ENCODE peak calls at places on chromosomes 2 and 18, in seven cellular contexts. One of them, this sample, is unnamed.

GRCh38 chr2:69012310-69013122 is 463 bp upstream of the ANTXR1 start:
- DNase-seq in suprapubic skin: peak
- DNase-seq in colonic mucosa: peak
- DNase-seq in HFF-Myc: peak
- DNase-seq in AG10803: no peak
- DNase-seq in heart right ventricle: peak
- DNase-seq in cardiac fibroblast: peak
- DNase-seq in this sample: peak

GRCh38 chr18:62033207-62033606 is 140.4 kb upstream of the RNF152 start:
- DNase-seq in suprapubic skin: no peak
- DNase-seq in colonic mucosa: no peak
- DNase-seq in HFF-Myc: no peak
- DNase-seq in AG10803: no peak
- DNase-seq in heart right ventricle: no peak
- DNase-seq in cardiac fibroblast: no peak
- DNase-seq in this sample: no peak

GRCh38 chr2:158815650-158816049 is 20.5 kb downstream of the DAPL1 start:
- DNase-seq in suprapubic skin: no peak
- DNase-seq in colonic mucosa: no peak
- DNase-seq in HFF-Myc: no peak
- DNase-seq in AG10803: no peak
- DNase-seq in heart right ventricle: no peak
- DNase-seq in cardiac fibroblast: no peak
- DNase-seq in this sample: no peak

GRCh38 chr2:169476459-169476858 is 2.8 kb upstream of the BBS5 start:
- DNase-seq in suprapubic skin: no peak
- DNase-seq in colonic mucosa: no peak
- DNase-seq in HFF-Myc: no peak
- DNase-seq in AG10803: no peak
- DNase-seq in heart right ventricle: no peak
- DNase-seq in cardiac fibroblast: peak
- DNase-seq in this sample: peak

GRCh38 chr2:197599285-197599965 is 76.0 kb downstream of the RFTN2 start:
- DNase-seq in suprapubic skin: no peak
- DNase-seq in colonic mucosa: no peak
- DNase-seq in HFF-Myc: peak
- DNase-seq in AG10803: peak
- DNase-seq in heart right ventricle: no peak
- DNase-seq in cardiac fibroblast: peak
- DNase-seq in this sample: peak

GRCh38 chr2:132923787-132924186 is 253.8 kb upstream of the LYPD1 start:
- DNase-seq in suprapubic skin: no peak
- DNase-seq in colonic mucosa: no peak
- DNase-seq in HFF-Myc: no peak
- DNase-seq in AG10803: peak
- DNase-seq in heart right ventricle: peak
- DNase-seq in cardiac fibroblast: peak
- DNase-seq in this sample: peak

GRCh38 chr18:36296591-36297418 is 708 bp upstream of the FHOD3 start:
- DNase-seq in suprapubic skin: no peak
- DNase-seq in colonic mucosa: peak
- DNase-seq in HFF-Myc: peak
- DNase-seq in AG10803: peak
- DNase-seq in heart right ventricle: peak
- DNase-seq in cardiac fibroblast: peak
- DNase-seq in this sample: peak

GRCh38 chr18:61400714-61401113 is 67.5 kb downstream of the CDH20 start:
- DNase-seq in suprapubic skin: no peak
- DNase-seq in colonic mucosa: no peak
- DNase-seq in HFF-Myc: no peak
- DNase-seq in AG10803: peak
- DNase-seq in heart right ventricle: no peak
- DNase-seq in cardiac fibroblast: peak
- DNase-seq in this sample: peak

GRCh38 chr2:181876614-181877063 is 14.9 kb upstream of the ITPRID2 start:
- DNase-seq in suprapubic skin: no peak
- DNase-seq in colonic mucosa: peak
- DNase-seq in HFF-Myc: peak
- DNase-seq in AG10803: no peak
- DNase-seq in heart right ventricle: no peak
- DNase-seq in cardiac fibroblast: peak
- DNase-seq in this sample: peak

GRCh38 chr2:105330681-105331375 is 1.3 kb upstream of the TGFBRAP1 start:
- DNase-seq in suprapubic skin: no peak
- DNase-seq in colonic mucosa: peak
- DNase-seq in HFF-Myc: no peak
- DNase-seq in AG10803: no peak
- DNase-seq in heart right ventricle: no peak
- DNase-seq in cardiac fibroblast: no peak
- DNase-seq in this sample: no peak

GRCh38 chr2:219289537-219290361 is 10.6 kb downstream of the DNAJB2 start:
- DNase-seq in suprapubic skin: peak
- DNase-seq in colonic mucosa: no peak
- DNase-seq in HFF-Myc: peak
- DNase-seq in AG10803: peak
- DNase-seq in heart right ventricle: peak
- DNase-seq in cardiac fibroblast: peak
- DNase-seq in this sample: peak

GRCh38 chr2:224009605-224010330 is 29.3 kb downstream of the SERPINE2 start:
- DNase-seq in suprapubic skin: no peak
- DNase-seq in colonic mucosa: no peak
- DNase-seq in HFF-Myc: peak
- DNase-seq in AG10803: peak
- DNase-seq in heart right ventricle: no peak
- DNase-seq in cardiac fibroblast: peak
- DNase-seq in this sample: peak

GRCh38 chr2:218168635-218169462 is 2.1 kb upstream of the CXCR1 start:
- DNase-seq in suprapubic skin: no peak
- DNase-seq in colonic mucosa: peak
- DNase-seq in HFF-Myc: no peak
- DNase-seq in AG10803: peak
- DNase-seq in heart right ventricle: peak
- DNase-seq in cardiac fibroblast: peak
- DNase-seq in this sample: peak

GRCh38 chr2:101200714-101201113 is 49.5 kb upstream of the TBC1D8 start:
- DNase-seq in suprapubic skin: no peak
- DNase-seq in colonic mucosa: no peak
- DNase-seq in HFF-Myc: no peak
- DNase-seq in AG10803: peak
- DNase-seq in heart right ventricle: no peak
- DNase-seq in cardiac fibroblast: peak
- DNase-seq in this sample: peak

GRCh38 chr18:32274307-32274706 is 84.5 kb downstream of the MEP1B start:
- DNase-seq in suprapubic skin: no peak
- DNase-seq in colonic mucosa: no peak
- DNase-seq in HFF-Myc: no peak
- DNase-seq in AG10803: no peak
- DNase-seq in heart right ventricle: no peak
- DNase-seq in cardiac fibroblast: no peak
- DNase-seq in this sample: no peak

GRCh38 chr2:157875720-157876065 is 437 bp downstream of the ACVR1 start:
- DNase-seq in suprapubic skin: peak
- DNase-seq in colonic mucosa: peak
- DNase-seq in HFF-Myc: no peak
- DNase-seq in AG10803: no peak
- DNase-seq in heart right ventricle: peak
- DNase-seq in cardiac fibroblast: no peak
- DNase-seq in this sample: peak

GRCh38 chr2:40964509-40964908 is 512.6 kb upstream of the SLC8A1 start:
- DNase-seq in suprapubic skin: no peak
- DNase-seq in colonic mucosa: no peak
- DNase-seq in HFF-Myc: no peak
- DNase-seq in AG10803: no peak
- DNase-seq in heart right ventricle: no peak
- DNase-seq in cardiac fibroblast: no peak
- DNase-seq in this sample: no peak

GRCh38 chr2:209277444-209277843 is 146.4 kb upstream of the MAP2 start:
- DNase-seq in suprapubic skin: no peak
- DNase-seq in colonic mucosa: no peak
- DNase-seq in HFF-Myc: no peak
- DNase-seq in AG10803: no peak
- DNase-seq in heart right ventricle: no peak
- DNase-seq in cardiac fibroblast: no peak
- DNase-seq in this sample: no peak

GRCh38 chr2:238444242-238444641 is 17.5 kb downstream of the ASB1 start:
- DNase-seq in suprapubic skin: no peak
- DNase-seq in colonic mucosa: peak
- DNase-seq in HFF-Myc: no peak
- DNase-seq in AG10803: no peak
- DNase-seq in heart right ventricle: no peak
- DNase-seq in cardiac fibroblast: no peak
- DNase-seq in this sample: no peak

GRCh38 chr2:176500921-176501320 is 231.7 kb downstream of the MTX2 start:
- DNase-seq in suprapubic skin: no peak
- DNase-seq in colonic mucosa: no peak
- DNase-seq in HFF-Myc: no peak
- DNase-seq in AG10803: peak
- DNase-seq in heart right ventricle: no peak
- DNase-seq in cardiac fibroblast: peak
- DNase-seq in this sample: peak

DNA sequence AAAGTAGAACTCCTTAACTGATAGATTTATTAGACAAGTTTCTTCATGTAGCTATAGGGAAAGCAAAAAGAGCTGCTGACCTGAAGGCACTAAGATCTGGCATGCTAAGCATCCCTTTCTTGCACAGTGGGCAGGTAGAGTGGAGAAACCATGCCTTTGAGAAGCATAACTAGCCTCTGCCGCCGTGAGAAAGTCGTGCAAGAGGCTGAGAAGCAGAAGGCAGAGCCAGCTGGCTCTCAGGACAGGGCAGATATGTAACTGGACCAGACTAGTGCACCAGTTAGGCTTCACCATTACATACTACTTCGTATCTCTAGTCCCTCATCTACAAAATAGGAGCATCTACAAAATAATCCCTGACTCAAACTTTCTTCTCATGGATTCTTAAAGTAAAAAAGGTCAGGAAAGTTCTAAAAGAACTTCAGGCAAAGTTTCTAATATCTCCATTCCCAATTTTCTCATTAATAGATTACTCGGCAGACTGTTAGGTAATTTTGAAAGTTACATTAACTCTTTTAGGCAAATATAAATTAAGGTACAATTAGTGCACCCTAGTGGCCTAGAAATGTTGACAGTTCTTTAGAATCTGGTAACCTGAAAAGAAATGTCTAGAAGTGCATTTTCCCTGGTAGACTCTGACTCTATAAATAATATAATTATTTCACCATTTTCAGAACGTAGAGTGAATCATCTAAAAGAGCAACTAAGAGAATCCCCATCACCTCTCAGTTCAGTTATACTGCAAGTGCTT is 10.3 kb downstream of the ERBB4 start:
- DNase-seq in suprapubic skin: no peak
- DNase-seq in colonic mucosa: no peak
- DNase-seq in HFF-Myc: no peak
- DNase-seq in AG10803: no peak
- DNase-seq in heart right ventricle: peak
- DNase-seq in cardiac fibroblast: no peak
- DNase-seq in this sample: no peak
- TF ChIP-seq CTCF in suprapubic skin: no peak
- TF ChIP-seq CTCF in colonic mucosa: no peak
- TF ChIP-seq CTCF in HFF-Myc: no peak
- TF ChIP-seq CTCF in AG10803: peak
- TF ChIP-seq CTCF in heart right ventricle: no peak
- TF ChIP-seq CTCF in cardiac fibroblast: no peak
- TF ChIP-seq CTCF in this sample: no peak

GRCh38 chr18:45688834-45689233 is 35.1 kb upstream of the SLC14A1 start:
- DNase-seq in suprapubic skin: no peak
- DNase-seq in colonic mucosa: no peak
- DNase-seq in HFF-Myc: no peak
- DNase-seq in AG10803: no peak
- DNase-seq in heart right ventricle: no peak
- DNase-seq in cardiac fibroblast: no peak
- DNase-seq in this sample: no peak
- H3K4me3 ChIP-seq in suprapubic skin: no peak
- H3K4me3 ChIP-seq in colonic mucosa: no peak
- H3K4me3 ChIP-seq in HFF-Myc: no peak
- H3K4me3 ChIP-seq in AG10803: no peak
- H3K4me3 ChIP-seq in heart right ventricle: no peak
- H3K4me3 ChIP-seq in cardiac fibroblast: no peak
- H3K4me3 ChIP-seq in this sample: no peak

DNA sequence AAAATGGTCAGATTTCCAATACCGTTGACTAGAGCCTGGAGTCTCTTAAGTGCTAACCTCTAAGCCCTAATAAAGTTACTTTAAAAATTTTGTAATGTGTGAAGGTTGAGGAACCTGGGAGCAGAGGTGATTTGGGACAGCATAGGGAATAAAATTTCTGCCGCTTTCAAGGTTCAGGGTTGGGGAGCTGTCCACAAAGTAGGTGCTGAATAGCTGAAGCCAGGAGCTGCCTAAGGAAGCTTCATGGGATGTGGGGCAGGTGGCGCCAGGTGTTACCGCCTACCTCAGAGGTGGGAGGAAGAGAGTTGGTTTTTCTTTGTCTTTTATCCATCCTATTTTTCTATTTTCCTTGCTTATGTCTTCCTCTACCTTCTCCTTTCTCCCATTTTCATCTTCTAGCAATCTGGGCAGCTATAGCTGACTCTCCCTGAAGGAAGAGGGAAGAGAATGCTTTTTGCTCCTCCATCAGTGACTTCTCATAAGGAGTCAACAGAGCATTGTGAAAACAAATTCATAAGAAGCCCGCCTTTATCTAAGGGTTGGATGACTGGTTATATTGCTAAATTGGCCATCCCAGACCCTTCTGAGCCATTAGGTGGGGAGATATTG is 178.7 kb downstream of the CLIP4 start:
- DNase-seq in suprapubic skin: no peak
- DNase-seq in colonic mucosa: no peak
- DNase-seq in HFF-Myc: no peak
- DNase-seq in AG10803: peak
- DNase-seq in heart right ventricle: no peak
- DNase-seq in cardiac fibroblast: peak
- DNase-seq in this sample: peak
- TF ChIP-seq CTCF in suprapubic skin: no peak
- TF ChIP-seq CTCF in colonic mucosa: no peak
- TF ChIP-seq CTCF in HFF-Myc: no peak
- TF ChIP-seq CTCF in AG10803: no peak
- TF ChIP-seq CTCF in heart right ventricle: no peak
- TF ChIP-seq CTCF in cardiac fibroblast: no peak
- TF ChIP-seq CTCF in this sample: no peak

DNA sequence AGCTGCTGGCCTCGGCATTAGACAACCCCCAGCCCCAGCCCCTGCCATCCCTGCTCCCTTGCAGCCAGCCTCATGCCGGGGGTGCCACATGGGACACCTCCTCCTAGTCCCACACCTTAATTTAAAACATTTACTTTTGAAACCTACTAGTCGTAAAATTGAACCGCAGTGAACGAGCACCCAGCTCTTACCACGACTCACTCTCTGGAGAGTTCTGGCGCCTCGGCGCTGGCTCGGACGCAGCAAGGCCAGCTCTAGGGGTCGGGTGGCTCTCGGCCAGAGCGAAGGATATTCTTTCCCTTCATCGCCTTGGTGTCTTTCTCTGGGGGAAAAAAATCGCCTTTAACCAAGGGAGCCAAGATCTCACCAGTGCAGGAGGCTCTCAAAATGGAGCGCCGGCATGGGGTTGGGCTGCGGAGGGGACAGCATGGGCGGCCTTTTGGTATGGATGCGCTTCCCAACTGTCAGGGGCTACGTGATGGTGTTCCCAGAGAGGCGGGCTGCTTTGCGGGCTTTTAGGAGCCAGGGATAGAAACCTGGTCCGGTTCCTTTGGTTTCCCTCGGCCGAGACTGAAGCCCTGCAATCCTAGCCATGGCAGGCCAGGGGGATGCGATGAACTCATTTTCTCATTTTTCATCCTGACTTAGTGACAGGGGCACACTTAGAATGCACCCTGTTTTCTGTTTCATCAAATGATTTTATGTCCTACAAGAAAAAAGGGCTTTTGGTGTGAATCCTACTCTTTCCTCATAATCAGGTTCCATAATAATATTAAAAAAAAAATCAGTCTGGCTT is 2.0 kb downstream of the HPCAL1 start:
- DNase-seq in suprapubic skin: no peak
- DNase-seq in colonic mucosa: no peak
- DNase-seq in HFF-Myc: no peak
- DNase-seq in AG10803: no peak
- DNase-seq in heart right ventricle: no peak
- DNase-seq in cardiac fibroblast: no peak
- DNase-seq in this sample: no peak
- H3K4me3 ChIP-seq in suprapubic skin: peak
- H3K4me3 ChIP-seq in colonic mucosa: peak
- H3K4me3 ChIP-seq in HFF-Myc: peak
- H3K4me3 ChIP-seq in AG10803: peak
- H3K4me3 ChIP-seq in heart right ventricle: peak
- H3K4me3 ChIP-seq in cardiac fibroblast: peak
- H3K4me3 ChIP-seq in this sample: peak

This sample was measured in astrocyte of the spinal cord.